ENCODE peak calls at places on chromosome 18, in five cellular contexts. One of them, this sample, is unnamed.
A peak's percentile ranks its signal among the peaks of the same experiment; 100 is the strongest.

GRCh38 chr18:74899554-74899953 is 301.9 kb downstream of the ZNF407 start:
- DNase-seq in GM12865: no peak
- DNase-seq in NCI-H1105 treated with DMSO at 0.1 percent for 48 hours: peak; percentile 48
- DNase-seq in amygdala: no peak
- DNase-seq in GM23248: no peak
- DNase-seq in this sample: no peak

GRCh38 chr18:21448301-21448700 is 152.2 kb downstream of the ESCO1 start:
- DNase-seq in GM12865: no peak
- DNase-seq in NCI-H1105 treated with DMSO at 0.1 percent for 48 hours: no peak
- DNase-seq in amygdala: no peak
- DNase-seq in GM23248: peak; percentile 44
- DNase-seq in this sample: peak; percentile 19

GRCh38 chr18:63137999-63138448 is 181.5 kb downstream of the BCL2 start:
- DNase-seq in GM12865: peak; percentile 81
- DNase-seq in NCI-H1105 treated with DMSO at 0.1 percent for 48 hours: no peak
- DNase-seq in amygdala: no peak
- DNase-seq in GM23248: no peak
- DNase-seq in this sample: peak; percentile 16

GRCh38 chr18:29874519-29875098 is 1167.9 kb downstream of the DSC3 start:
- DNase-seq in GM12865: peak; percentile 37
- DNase-seq in NCI-H1105 treated with DMSO at 0.1 percent for 48 hours: peak; percentile 51
- DNase-seq in amygdala: no peak
- DNase-seq in GM23248: peak; percentile 46
- DNase-seq in this sample: peak; percentile 40

GRCh38 chr18:64219511-64219910 is 70.6 kb upstream of the LINC00305 start:
- DNase-seq in GM12865: no peak
- DNase-seq in NCI-H1105 treated with DMSO at 0.1 percent for 48 hours: peak; percentile 53
- DNase-seq in amygdala: no peak
- DNase-seq in GM23248: no peak
- DNase-seq in this sample: no peak

GRCh38 chr18:2891526-2892431 is 45.0 kb downstream of the EMILIN2 start:
- DNase-seq in GM12865: no peak
- DNase-seq in NCI-H1105 treated with DMSO at 0.1 percent for 48 hours: no peak
- DNase-seq in amygdala: no peak
- DNase-seq in GM23248: no peak
- DNase-seq in this sample: no peak

GRCh38 chr18:23838801-23839366 is 149.6 kb downstream of the LAMA3 start:
- DNase-seq in GM12865: peak; percentile 42
- DNase-seq in NCI-H1105 treated with DMSO at 0.1 percent for 48 hours: no peak
- DNase-seq in amygdala: no peak
- DNase-seq in GM23248: peak; percentile 77
- DNase-seq in this sample: no peak

GRCh38 chr18:39564716-39565115 is 1999.1 kb upstream of the CELF4 start:
- DNase-seq in GM12865: no peak
- DNase-seq in NCI-H1105 treated with DMSO at 0.1 percent for 48 hours: peak; percentile 18
- DNase-seq in amygdala: no peak
- DNase-seq in GM23248: no peak
- DNase-seq in this sample: no peak

GRCh38 chr18:70249118-70249517 is 39.7 kb upstream of the SOCS6 start:
- DNase-seq in GM12865: no peak
- DNase-seq in NCI-H1105 treated with DMSO at 0.1 percent for 48 hours: no peak
- DNase-seq in amygdala: no peak
- DNase-seq in GM23248: peak; percentile 68
- DNase-seq in this sample: peak; percentile 79

GRCh38 chr18:78499586-78499985 is 480.0 kb upstream of the SALL3 start:
- DNase-seq in GM12865: no peak
- DNase-seq in NCI-H1105 treated with DMSO at 0.1 percent for 48 hours: no peak
- DNase-seq in amygdala: no peak
- DNase-seq in GM23248: no peak
- DNase-seq in this sample: no peak

GRCh38 chr18:66682855-66683322 is 79.0 kb upstream of the CDH19 start:
- DNase-seq in GM12865: no peak
- DNase-seq in NCI-H1105 treated with DMSO at 0.1 percent for 48 hours: no peak
- DNase-seq in amygdala: peak; percentile 38
- DNase-seq in GM23248: no peak
- DNase-seq in this sample: no peak

GRCh38 chr18:5167827-5168226 is 29.2 kb downstream of the AKAIN1 start:
- DNase-seq in GM12865: no peak
- DNase-seq in NCI-H1105 treated with DMSO at 0.1 percent for 48 hours: no peak
- DNase-seq in amygdala: no peak
- DNase-seq in GM23248: no peak
- DNase-seq in this sample: peak; percentile 59

GRCh38 chr18:32308493-32309120 is 118.8 kb downstream of the MEP1B start:
- DNase-seq in GM12865: no peak
- DNase-seq in NCI-H1105 treated with DMSO at 0.1 percent for 48 hours: no peak
- DNase-seq in amygdala: no peak
- DNase-seq in GM23248: peak; percentile 85
- DNase-seq in this sample: no peak

GRCh38 chr18:36297419-36298112 is at the start of gene FHOD3:
- DNase-seq in GM12865: peak; percentile 76
- DNase-seq in NCI-H1105 treated with DMSO at 0.1 percent for 48 hours: peak; percentile 70
- DNase-seq in amygdala: peak; percentile 71
- DNase-seq in GM23248: peak; percentile 81
- DNase-seq in this sample: no peak

GRCh38 chr18:37222383-37223378 is 342.9 kb downstream of the CELF4 start:
- DNase-seq in GM12865: no peak
- DNase-seq in NCI-H1105 treated with DMSO at 0.1 percent for 48 hours: no peak
- DNase-seq in amygdala: no peak
- DNase-seq in GM23248: peak; percentile 16
- DNase-seq in this sample: no peak

GRCh38 chr18:54737986-54738385 is 90.3 kb upstream of the RAB27B start:
- DNase-seq in GM12865: no peak
- DNase-seq in NCI-H1105 treated with DMSO at 0.1 percent for 48 hours: no peak
- DNase-seq in amygdala: no peak
- DNase-seq in GM23248: peak; percentile 75
- DNase-seq in this sample: no peak

GRCh38 chr18:3323900-3324299 is 62.0 kb downstream of the MYL12B start:
- DNase-seq in GM12865: peak; percentile 13
- DNase-seq in NCI-H1105 treated with DMSO at 0.1 percent for 48 hours: no peak
- DNase-seq in amygdala: no peak
- DNase-seq in GM23248: peak; percentile 20
- DNase-seq in this sample: peak; percentile 90

GRCh38 chr18:9103488-9103887 is 989 bp downstream of the NDUFV2 start:
- DNase-seq in GM12865: no peak
- DNase-seq in NCI-H1105 treated with DMSO at 0.1 percent for 48 hours: no peak
- DNase-seq in amygdala: no peak
- DNase-seq in GM23248: peak; percentile 68
- DNase-seq in this sample: peak; percentile 27

GRCh38 chr18:59509477-59510173 is 150.6 kb upstream of the LMAN1 start:
- DNase-seq in GM12865: no peak
- DNase-seq in NCI-H1105 treated with DMSO at 0.1 percent for 48 hours: no peak
- DNase-seq in amygdala: no peak
- DNase-seq in GM23248: no peak
- DNase-seq in this sample: no peak

GRCh38 chr18:42028232-42028832 is 73.3 kb downstream of the PIK3C3 start:
- DNase-seq in GM12865: peak; percentile 29
- DNase-seq in NCI-H1105 treated with DMSO at 0.1 percent for 48 hours: peak; percentile 15
- DNase-seq in amygdala: no peak
- DNase-seq in GM23248: peak; percentile 62
- DNase-seq in this sample: no peak

GRCh38 chr18:29496276-29496675 is 1319.3 kb upstream of the CDH2 start:
- DNase-seq in GM12865: no peak
- DNase-seq in NCI-H1105 treated with DMSO at 0.1 percent for 48 hours: peak; percentile 97
- DNase-seq in amygdala: no peak
- DNase-seq in GM23248: no peak
- DNase-seq in this sample: no peak

GRCh38 chr18:51211552-51211951 is 14.1 kb upstream of the MEX3C start:
- DNase-seq in GM12865: peak; percentile 85
- DNase-seq in NCI-H1105 treated with DMSO at 0.1 percent for 48 hours: no peak
- DNase-seq in amygdala: no peak
- DNase-seq in GM23248: peak; percentile 90
- DNase-seq in this sample: peak; percentile 100

GRCh38 chr18:48313803-48314202 is 95.4 kb downstream of the ZBTB7C start:
- DNase-seq in GM12865: no peak
- DNase-seq in NCI-H1105 treated with DMSO at 0.1 percent for 48 hours: peak; percentile 25
- DNase-seq in amygdala: no peak
- DNase-seq in GM23248: no peak
- DNase-seq in this sample: no peak

GRCh38 chr18:76805221-76805620 is 17.1 kb upstream of the ZNF236 start:
- DNase-seq in GM12865: no peak
- DNase-seq in NCI-H1105 treated with DMSO at 0.1 percent for 48 hours: no peak
- DNase-seq in amygdala: no peak
- DNase-seq in GM23248: peak; percentile 73
- DNase-seq in this sample: peak; percentile 42

GRCh38 chr18:75475228-75475627 is 47.7 kb upstream of the SMIM21 start:
- DNase-seq in GM12865: no peak
- DNase-seq in NCI-H1105 treated with DMSO at 0.1 percent for 48 hours: no peak
- DNase-seq in amygdala: no peak
- DNase-seq in GM23248: peak; percentile 96
- DNase-seq in this sample: no peak

GRCh38 chr18:76980663-76981387 is 151.8 kb downstream of the MBP start:
- DNase-seq in GM12865: peak; percentile 26
- DNase-seq in NCI-H1105 treated with DMSO at 0.1 percent for 48 hours: no peak
- DNase-seq in amygdala: no peak
- DNase-seq in GM23248: no peak
- DNase-seq in this sample: no peak

GRCh38 chr18:28607991-28608390 is 431.1 kb upstream of the CDH2 start:
- DNase-seq in GM12865: no peak
- DNase-seq in NCI-H1105 treated with DMSO at 0.1 percent for 48 hours: no peak
- DNase-seq in amygdala: no peak
- DNase-seq in GM23248: no peak
- DNase-seq in this sample: no peak

GRCh38 chr18:13611616-13612110 is 114.7 kb downstream of the FAM210A start:
- DNase-seq in GM12865: no peak
- DNase-seq in NCI-H1105 treated with DMSO at 0.1 percent for 48 hours: no peak
- DNase-seq in amygdala: peak; percentile 73
- DNase-seq in GM23248: peak; percentile 61
- DNase-seq in this sample: peak; percentile 44

GRCh38 chr18:26536032-26536431 is 12.3 kb downstream of the KCTD1 start:
- DNase-seq in GM12865: no peak
- DNase-seq in NCI-H1105 treated with DMSO at 0.1 percent for 48 hours: no peak
- DNase-seq in amygdala: no peak
- DNase-seq in GM23248: peak; percentile 67
- DNase-seq in this sample: no peak

GRCh38 chr18:76932026-76932819 is 109.9 kb downstream of the ZNF236 start:
- DNase-seq in GM12865: peak; percentile 14
- DNase-seq in NCI-H1105 treated with DMSO at 0.1 percent for 48 hours: no peak
- DNase-seq in amygdala: no peak
- DNase-seq in GM23248: peak; percentile 5
- DNase-seq in this sample: peak; percentile 56

GRCh38 chr18:993560-993959 is 88.9 kb downstream of the ADCYAP1 start:
- DNase-seq in GM12865: no peak
- DNase-seq in NCI-H1105 treated with DMSO at 0.1 percent for 48 hours: no peak
- DNase-seq in amygdala: no peak
- DNase-seq in GM23248: no peak
- DNase-seq in this sample: no peak

GRCh38 chr18:7457276-7457675 is 109.8 kb upstream of the PTPRM start:
- DNase-seq in GM12865: no peak
- DNase-seq in NCI-H1105 treated with DMSO at 0.1 percent for 48 hours: peak; percentile 16
- DNase-seq in amygdala: no peak
- DNase-seq in GM23248: no peak
- DNase-seq in this sample: no peak

GRCh38 chr18:75879196-75879595 is 451.7 kb upstream of the SMIM21 start:
- DNase-seq in GM12865: no peak
- DNase-seq in NCI-H1105 treated with DMSO at 0.1 percent for 48 hours: no peak
- DNase-seq in amygdala: no peak
- DNase-seq in GM23248: peak; percentile 0
- DNase-seq in this sample: no peak

GRCh38 chr18:79283341-79283879 is 112.3 kb upstream of the NFATC1 start:
- DNase-seq in GM12865: no peak
- DNase-seq in NCI-H1105 treated with DMSO at 0.1 percent for 48 hours: peak; percentile 89
- DNase-seq in amygdala: no peak
- DNase-seq in GM23248: no peak
- DNase-seq in this sample: no peak

GRCh38 chr18:58723810-58724602 is 52.7 kb downstream of the MALT1 start:
- DNase-seq in GM12865: no peak
- DNase-seq in NCI-H1105 treated with DMSO at 0.1 percent for 48 hours: no peak
- DNase-seq in amygdala: no peak
- DNase-seq in GM23248: peak; percentile 37
- DNase-seq in this sample: no peak